ENCODE peak calls at places on chromosomes 7 and 10, in five cellular contexts. Q is gastrocnemius medialis, N is heart right ventricle, T is cardiac muscle cell, F is psoas muscle. G is an unnamed sample.

GRCh38 chr10:7541137-7542087 is 125.4 kb downstream of the ITIH5 start:
- DNase-seq in Q (no peak), T (peak; percentile 89), F (peak; percentile 49), N (peak; percentile 62), G (peak; percentile 34)

GRCh38 chr7:6161463-6162330 is 110.7 kb downstream of the CYTH3 start:
- DNase-seq in F (no peak), N (no peak), T (no peak), Q (no peak), G (no peak)

GRCh38 chr7:152959610-152960009 is 200.1 kb downstream of the ACTR3B start:
- DNase-seq in F (no peak), T (no peak), N (no peak), Q (no peak), G (no peak)

GRCh38 chr7:70997275-70997674 is 134.7 kb upstream of the GALNT17 start:
- DNase-seq in Q (no peak), F (no peak), N (no peak), T (no peak), G (no peak)

GRCh38 chr10:33094263-33095051 is 136.4 kb upstream of the ITGB1 start:
- DNase-seq in T (no peak), Q (no peak), F (peak; percentile 14), N (peak; percentile 27), G (no peak)

GRCh38 chr10:79981673-79982485 is 33.0 kb upstream of the SFTPD start:
- DNase-seq in N (peak; percentile 55), T (peak; percentile 68), F (peak; percentile 45), Q (no peak), G (peak; percentile 38)

GRCh38 chr7:86814980-86815379 is 171.3 kb downstream of the GRM3 start:
- DNase-seq in N (no peak), F (no peak), T (peak; percentile 6), Q (no peak), G (no peak)

GRCh38 chr7:3245721-3246120 is 55.3 kb upstream of the SDK1 start:
- DNase-seq in T (no peak), F (no peak), Q (no peak), N (no peak), G (no peak)

GRCh38 chr10:80406249-80406648 is 2.1 kb upstream of the PRXL2A start:
- DNase-seq in T (no peak), N (no peak), Q (no peak), F (no peak), G (no peak)

GRCh38 chr7:64884913-64885370 is 18.1 kb upstream of the ZNF273 start:
- DNase-seq in T (no peak), N (no peak), Q (no peak), F (no peak), G (no peak)

GRCh38 chr7:20408467-20408826 is 77.7 kb downstream of the ITGB8 start:
- DNase-seq in N (no peak), F (no peak), T (peak; percentile 85), Q (no peak), G (no peak)

GRCh38 chr7:36406156-36406555 is 16.5 kb downstream of the ANLN start:
- DNase-seq in Q (no peak), F (no peak), T (peak; percentile 18), N (no peak), G (no peak)

GRCh38 chr10:26437637-26438461 is at the start of gene APBB1IP:
- DNase-seq in N (peak; percentile 78), F (peak; percentile 86), T (peak; percentile 69), Q (peak; percentile 36), G (peak; percentile 19)

GRCh38 chr10:96512524-96512991 is 1.2 kb downstream of the TLL2 start:
- DNase-seq in T (peak; percentile 26), N (peak; percentile 36), F (peak; percentile 31), Q (no peak), G (no peak)

GRCh38 chr10:14749051-14749809 is 25.5 kb downstream of the FAM107B start:
- DNase-seq in F (no peak), Q (no peak), T (no peak), N (no peak), G (no peak)

GRCh38 chr7:8119228-8119627 is 142.7 kb downstream of the ICA1 start:
- DNase-seq in T (no peak), N (no peak), Q (no peak), F (no peak), G (no peak)

GRCh38 chr7:139629392-139630082 is 106.1 kb downstream of the CLEC2L start:
- DNase-seq in T (no peak), Q (no peak), F (no peak), N (no peak), G (no peak)

GRCh38 chr7:801940-802364 is 30.3 kb upstream of the SUN1 start:
- DNase-seq in N (peak; percentile 58), T (no peak), F (peak; percentile 58), Q (no peak), G (peak; percentile 70)

GRCh38 chr10:50990568-50991495 is 83.5 kb upstream of the PRKG1 start:
- DNase-seq in T (peak; percentile 90), F (peak; percentile 51), N (peak; percentile 49), Q (peak; percentile 69), G (peak; percentile 49)

GRCh38 chr7:106402898-106403297 is 118.1 kb upstream of the NAMPT start:
- DNase-seq in Q (no peak), N (no peak), F (no peak), T (no peak), G (no peak)

GRCh38 chr10:129417882-129418281 is 49.2 kb upstream of the MGMT start:
- DNase-seq in N (no peak), T (peak; percentile 1), Q (no peak), F (no peak), G (no peak)

GRCh38 chr7:123494193-123494796 is 40.1 kb downstream of the IQUB start:
- DNase-seq in Q (no peak), T (peak; percentile 63), F (no peak), N (no peak), G (no peak)

GRCh38 chr10:84195044-84195830 is 900 bp downstream of the CDHR1 start:
- DNase-seq in T (no peak), F (no peak), N (no peak), Q (no peak), G (no peak)

GRCh38 chr7:43201912-43202311 is 89.5 kb downstream of the HECW1 start:
- DNase-seq in F (no peak), N (no peak), T (no peak), Q (no peak), G (no peak)

GRCh38 chr7:22885824-22886255 is 63.2 kb upstream of the TOMM7 start:
- DNase-seq in T (no peak), F (no peak), N (no peak), Q (no peak), G (no peak)

GRCh38 chr7:106666353-106666752 is 5.4 kb upstream of the CCDC71L start:
- DNase-seq in N (no peak), T (no peak), Q (no peak), F (no peak), G (no peak)

GRCh38 chr7:46123-46829 is 146.1 kb upstream of the FAM20C start:
- DNase-seq in F (no peak), N (no peak), Q (no peak), T (no peak), G (no peak)

GRCh38 chr10:132781556-132781955 is 4.4 kb downstream of the NKX6-2 start:
- DNase-seq in N (no peak), Q (no peak), F (no peak), T (no peak), G (no peak)

GRCh38 chr7:157641866-157642265 is 305.1 kb downstream of the DNAJB6 start:
- DNase-seq in T (no peak), N (no peak), F (no peak), Q (no peak), G (no peak)

GRCh38 chr7:79452495-79453265 is 787 bp downstream of the MAGI2 start:
- DNase-seq in F (peak; percentile 12), N (peak; percentile 29), T (peak; percentile 62), Q (no peak), G (peak; percentile 32)

GRCh38 chr7:79454325-79454960 is 976 bp upstream of the MAGI2 start:
- DNase-seq in T (peak; percentile 68), F (peak; percentile 32), N (peak; percentile 44), Q (no peak), G (peak; percentile 39)

GRCh38 chr7:79455173-79455790 is 1.8 kb upstream of the MAGI2 start:
- DNase-seq in Q (no peak), N (peak; percentile 15), F (no peak), T (no peak), G (no peak)

GRCh38 chr7:79453266-79453557 is 255 bp downstream of the MAGI2 start:
- DNase-seq in Q (no peak), F (no peak), N (no peak), T (no peak), G (peak; percentile 19)

DNA sequence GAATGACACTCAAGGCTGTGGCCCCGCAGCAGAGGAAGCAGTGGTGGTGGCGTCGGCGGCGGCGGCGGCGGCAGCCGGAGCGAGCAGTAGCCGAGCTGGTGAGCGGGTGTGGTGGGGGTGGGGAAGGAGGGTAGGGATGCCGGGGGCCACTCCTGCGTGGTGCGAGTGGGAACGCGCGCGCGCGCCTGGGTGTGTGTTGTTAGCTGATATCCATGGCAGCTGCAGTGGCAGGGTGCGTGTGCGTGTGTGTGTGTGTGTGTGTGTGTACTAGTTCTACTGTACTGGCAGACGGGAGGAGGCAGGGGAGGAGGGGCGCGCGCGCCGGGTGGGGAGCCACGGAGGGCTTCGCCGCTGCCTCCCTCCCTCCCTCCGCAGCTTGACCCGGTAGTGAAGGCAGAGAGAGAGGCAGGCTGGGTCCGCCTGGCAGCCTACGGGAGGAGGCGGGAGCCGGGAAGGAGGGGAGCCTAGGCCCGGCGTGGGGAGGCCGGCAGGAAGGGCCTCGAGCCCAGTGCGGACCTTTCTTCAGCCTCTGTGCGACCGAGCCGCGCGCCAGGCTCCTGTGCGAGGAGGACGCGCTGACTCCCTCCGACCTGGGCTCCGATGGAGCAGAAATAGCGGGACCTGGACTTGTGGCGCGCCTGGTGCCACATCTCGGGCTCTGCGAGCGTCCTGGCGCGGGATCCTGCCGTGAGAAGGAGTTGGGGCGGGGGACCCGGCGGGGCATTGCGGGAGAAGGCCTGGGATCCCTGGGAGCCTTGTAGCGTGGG is at the start of gene MAGI2:
- DNase-seq in Q (peak; percentile 61), T (peak; percentile 95), N (peak; percentile 88), F (peak; percentile 86), G (peak; percentile 87)
- H3K27me3 ChIP-seq in Q (no peaks in the 10 kb centered on the region), T (peaks cover 24% of the 10 kb centered on the region), N (no peaks in the 10 kb centered on the region), F (peaks cover 10% of the 10 kb centered on the region), G (no peaks in the 10 kb centered on the region)

GRCh38 chr10:101123815-101124617 is 7.1 kb upstream of the TLX1 start:
- DNase-seq in T (no peak), Q (no peak), F (no peak), N (no peak), G (no peak)
- H3K27me3 ChIP-seq in T (peaks cover 100% of the 10 kb centered on the region), Q (peaks cover 73% of the 10 kb centered on the region), F (peaks cover 97% of the 10 kb centered on the region), N (peaks cover 100% of the 10 kb centered on the region), G (peaks cover 3% of the 10 kb centered on the region)

GRCh38 chr7:95191793-95192192 is 132.5 kb downstream of the PON1 start:
- DNase-seq in N (no peak), T (no peak), Q (no peak), F (no peak), G (no peak)
- H3K27me3 ChIP-seq in N (no peaks in the 10 kb centered on the region), T (no peaks in the 10 kb centered on the region), Q (no peaks in the 10 kb centered on the region), F (no peaks in the 10 kb centered on the region), G (no peaks in the 10 kb centered on the region)

GRCh38 chr7:31335889-31336201 is 4.7 kb downstream of the NEUROD6 start:
- DNase-seq in T (no peak), N (no peak), F (no peak), Q (no peak), G (no peak)
- H3K27me3 ChIP-seq in T (peaks cover 68% of the 10 kb centered on the region), N (peaks cover 67% of the 10 kb centered on the region), F (peaks cover 47% of the 10 kb centered on the region), Q (peaks cover 32% of the 10 kb centered on the region), G (no peaks in the 10 kb centered on the region)

DNA sequence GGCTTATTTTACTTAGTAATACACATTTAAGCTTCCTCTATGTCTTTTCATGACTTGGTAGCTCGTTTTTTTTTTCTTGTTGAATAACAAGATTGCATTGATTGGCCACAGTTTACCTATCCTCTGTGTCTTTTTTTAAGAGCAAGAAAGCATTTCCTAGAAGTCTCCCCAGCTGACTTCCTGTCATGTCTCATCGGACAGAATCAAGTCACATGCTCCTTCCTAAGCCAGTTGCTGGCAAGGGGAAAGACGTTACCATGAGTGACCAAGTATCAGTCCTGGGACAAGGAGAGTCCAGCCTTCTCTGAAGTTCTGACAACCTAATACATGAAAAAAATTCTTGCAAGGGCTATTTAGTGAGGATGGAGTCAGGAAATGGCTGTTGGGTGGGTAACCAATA is 24.9 kb upstream of the SFRP5 start:
- DNase-seq in F (no peak), Q (no peak), T (no peak), N (no peak), G (no peak)
- H3K27me3 ChIP-seq in F (peaks cover 1% of the 10 kb centered on the region), Q (no peaks in the 10 kb centered on the region), T (no peaks in the 10 kb centered on the region), N (peaks cover 29% of the 10 kb centered on the region), G (no peaks in the 10 kb centered on the region)